ENCODE peak calls at places on chromosomes 12 and 14, in five cellular contexts. W is stimulated activated CD4-positive, alpha-beta T cell treated with anti-CD3 and anti-CD28 coated beads, Interleukin-15, amount 100 ng/mL, for 1 hour; I is M059J; E is GM10248; F is SK-MEL-5. H is an unnamed sample.

GRCh38 chr14:104794099-104794498 is 1.4 kb downstream of the AKT1 start:
- DNase-seq in E (peak), W (peak), I (no peak), F (peak), H (no peak)

GRCh38 chr12:11778703-11779102 is 129.2 kb downstream of the ETV6 start:
- DNase-seq in W (no peak), F (no peak), E (no peak), I (no peak), H (no peak)

GRCh38 chr14:84029720-84030119 is 1500.2 kb upstream of the FLRT2 start:
- DNase-seq in W (no peak), F (no peak), E (no peak), I (no peak), H (peak)

GRCh38 chr12:6824962-6825381 is 3.2 kb upstream of the P3H3 start:
- DNase-seq in F (no peak), E (no peak), I (peak), W (no peak), H (no peak)

GRCh38 chr12:87866602-87867292 is 162.5 kb downstream of the C12orf50 start:
- DNase-seq in I (peak), F (peak), W (no peak), E (no peak), H (no peak)

GRCh38 chr12:60421741-60422140 is 825.9 kb downstream of the SLC16A7 start:
- DNase-seq in E (no peak), F (no peak), I (peak), W (no peak), H (no peak)

GRCh38 chr12:42585175-42585845 is 4.2 kb downstream of the PRICKLE1 start:
- DNase-seq in E (no peak), F (no peak), I (no peak), W (no peak), H (no peak)

GRCh38 chr12:122870867-122871664 is 24.9 kb downstream of the VPS37B start:
- DNase-seq in W (no peak), E (no peak), I (no peak), F (no peak), H (no peak)

GRCh38 chr12:71161575-71161974 is 3.8 kb upstream of the TSPAN8 start:
- DNase-seq in E (no peak), F (no peak), W (no peak), I (no peak), H (no peak)

GRCh38 chr14:35405304-35405996 is 901 bp upstream of the NFKBIA start:
- DNase-seq in W (no peak), I (no peak), E (no peak), F (no peak), H (no peak)

GRCh38 chr12:80763874-80764273 is 47.2 kb downstream of the MYF5 start:
- DNase-seq in W (no peak), I (peak), F (peak), E (peak), H (peak)

GRCh38 chr12:75007133-75007532 is 202.5 kb downstream of the KCNC2 start:
- DNase-seq in W (no peak), E (no peak), F (no peak), I (no peak), H (no peak)

GRCh38 chr14:21308479-21309237 is 28.8 kb downstream of the RPGRIP1 start:
- DNase-seq in W (peak), F (peak), E (peak), I (peak), H (peak)

GRCh38 chr12:24487606-24488005 is 461.3 kb downstream of the BCAT1 start:
- DNase-seq in F (no peak), W (no peak), E (no peak), I (peak), H (no peak)

GRCh38 chr14:33934043-33934750 is 16.7 kb downstream of the EGLN3 start:
- DNase-seq in I (peak), E (no peak), F (no peak), W (no peak), H (no peak)

GRCh38 chr14:96888593-96888992 is 91.4 kb downstream of the VRK1 start:
- DNase-seq in E (no peak), I (peak), W (no peak), F (peak), H (no peak)

GRCh38 chr14:105456736-105457703 is 17.6 kb upstream of the CRIP2 start:
- DNase-seq in F (peak), E (no peak), W (no peak), I (no peak), H (no peak)

GRCh38 chr12:121438207-121438606 is 38.3 kb downstream of the RNF34 start:
- DNase-seq in I (no peak), E (no peak), F (no peak), W (no peak), H (no peak)